ENCODE peak calls at places on chromosomes 1 and 21, in eight cellular contexts. O is uterus, H is substantia nigra, T is MM.1S, Z is prostate gland, R is tibial artery, I is cardiac muscle cell, W is fibroblast of lung. L is an unnamed sample.

GRCh38 chr1:39987869-39988268 is 32.9 kb downstream of the MFSD2A start:
- DNase-seq in I (no peak), H (no peak), W (no peak), O (no peak), T (no peak), Z (peak), R (no peak), L (no peak)

GRCh38 chr1:113153116-113153803 is 80.3 kb downstream of the LRIG2 start:
- DNase-seq in H (no peak), I (peak), W (no peak), Z (no peak), R (no peak), O (no peak), T (no peak), L (no peak)

GRCh38 chr1:246035060-246035531 is 472.0 kb downstream of the SMYD3 start:
- DNase-seq in R (no peak), Z (no peak), I (no peak), T (no peak), W (peak), H (no peak), O (no peak), L (no peak)

GRCh38 chr1:5992814-5993552 is 758 bp upstream of the NPHP4 start:
- DNase-seq in O (no peak), R (no peak), H (no peak), Z (no peak), T (peak), I (no peak), W (no peak), L (peak)

GRCh38 chr1:67468066-67468718 is 38.0 kb upstream of the SERBP1 start:
- DNase-seq in W (no peak), O (no peak), H (no peak), T (no peak), Z (no peak), R (no peak), I (no peak), L (no peak)

GRCh38 chr1:3727042-3727824 is 25.0 kb upstream of the CCDC27 start:
- DNase-seq in R (no peak), T (no peak), I (peak), H (no peak), W (no peak), O (no peak), Z (no peak), L (peak)

GRCh38 chr21:16315223-16315622 is 585.4 kb downstream of the USP25 start:
- DNase-seq in R (no peak), I (no peak), H (no peak), O (no peak), W (no peak), Z (no peak), T (no peak), L (no peak)

GRCh38 chr1:13829152-13829769 is 129.3 kb downstream of the PRDM2 start:
- DNase-seq in R (no peak), Z (peak), I (no peak), H (no peak), O (no peak), T (no peak), W (no peak), L (no peak)

GRCh38 chr1:194067772-194068171 is 881.4 kb upstream of the B3GALT2 start:
- DNase-seq in Z (no peak), W (no peak), H (no peak), R (no peak), I (no peak), O (no peak), T (no peak), L (no peak)

DNA sequence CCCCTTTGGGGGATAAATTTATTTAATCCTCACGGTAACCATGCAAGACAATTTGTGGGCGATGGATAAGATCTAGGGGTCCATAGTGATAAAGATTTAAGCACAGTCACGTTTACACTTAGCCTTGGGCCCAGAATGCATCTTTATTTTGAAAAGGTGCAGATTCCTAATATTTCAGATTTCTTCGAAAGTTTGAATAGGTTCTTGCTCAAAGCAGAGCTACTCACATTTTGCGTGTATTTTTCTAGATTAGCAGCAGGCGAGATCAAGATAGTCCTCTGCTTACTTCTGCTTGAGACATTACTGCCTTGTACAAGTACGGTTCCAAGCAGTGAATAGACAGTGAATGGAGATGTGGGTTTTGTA is 647 bp downstream of the TSEN15 start:
- DNase-seq in I (no peak), O (no peak), H (no peak), Z (no peak), T (no peak), W (peak), R (no peak), L (no peak)
- H3K27ac ChIP-seq in I (peak), O (peak), H (peak), Z (peak), T (peak), W (peak), R (peak), L (peak)

GRCh38 chr1:21842606-21843162 is 30.6 kb downstream of the LDLRAD2 start:
- DNase-seq in H (no peak), O (no peak), R (no peak), W (no peak), I (no peak), Z (no peak), T (no peak), L (no peak)
- H3K27ac ChIP-seq in H (no peak), O (no peak), R (no peak), W (no peak), I (no peak), Z (no peak), T (no peak), L (no peak)

DNA sequence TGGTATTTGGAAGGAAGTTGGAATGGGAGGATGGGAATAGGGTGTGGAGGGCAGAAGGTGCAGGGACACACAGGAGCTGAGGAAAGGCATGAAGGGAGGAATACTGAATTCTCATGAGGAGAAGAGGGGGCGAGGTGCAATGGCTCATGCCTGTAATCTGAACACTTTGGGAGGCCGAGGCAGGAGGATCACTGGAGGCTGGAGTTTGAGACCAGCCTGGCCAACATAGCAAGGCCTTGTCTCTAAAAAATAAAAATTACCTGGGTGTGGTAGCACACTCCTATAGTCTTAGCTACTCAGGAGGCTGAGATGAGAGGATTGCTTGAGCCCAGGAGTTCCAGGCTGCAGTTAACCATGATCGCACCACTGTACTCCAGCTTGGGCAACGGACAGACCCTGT is 117.3 kb downstream of the DTL start:
- DNase-seq in H (no peak), Z (no peak), O (no peak), R (no peak), T (no peak), I (no peak), W (no peak), L (no peak)
- H3K27ac ChIP-seq in H (no peak), Z (no peak), O (no peak), R (no peak), T (no peak), I (no peak), W (no peak), L (no peak)

GRCh38 chr1:63967901-63968300 is 194.1 kb downstream of the ROR1 start:
- DNase-seq in R (no peak), H (no peak), T (no peak), W (peak), O (no peak), Z (no peak), I (no peak), L (no peak)
- H3K27ac ChIP-seq in R (peak), H (no peak), T (no peak), W (no peak), O (no peak), Z (no peak), I (no peak), L (no peak)

GRCh38 chr1:63924600-63924999 is 150.8 kb downstream of the ROR1 start:
- DNase-seq in W (no peak), R (no peak), Z (no peak), H (no peak), O (no peak), I (no peak), T (peak), L (peak)

GRCh38 chr1:63928197-63929105 is 154.6 kb downstream of the ROR1 start:
- DNase-seq in R (peak), W (no peak), O (no peak), T (no peak), I (peak), Z (peak), H (no peak), L (no peak)

GRCh38 chr1:63923302-63923701 is 149.5 kb downstream of the ROR1 start:
- DNase-seq in R (no peak), O (no peak), Z (no peak), H (no peak), W (no peak), T (peak), I (no peak), L (no peak)

GRCh38 chr1:63931468-63931867 is 157.7 kb downstream of the ROR1 start:
- DNase-seq in I (no peak), O (no peak), Z (no peak), W (peak), H (no peak), T (no peak), R (no peak), L (no peak)

GRCh38 chr1:63929106-63929478 is 155.3 kb downstream of the ROR1 start:
- DNase-seq in T (no peak), I (no peak), Z (no peak), R (no peak), H (no peak), O (no peak), W (peak), L (no peak)
- H3K27ac ChIP-seq in T (no peak), I (peak), Z (no peak), R (peak), H (no peak), O (no peak), W (no peak), L (no peak)

GRCh38 chr1:8384577-8384976 is 66.7 kb downstream of the SLC45A1 start:
- DNase-seq in I (no peak), H (no peak), O (peak), W (no peak), R (no peak), T (no peak), Z (no peak), L (no peak)
- H3K27ac ChIP-seq in I (peak), H (peak), O (peak), W (peak), R (no peak), T (no peak), Z (no peak), L (peak)

GRCh38 chr21:15057290-15057689 is 7.5 kb downstream of the NRIP1 start:
- DNase-seq in T (no peak), I (peak), O (no peak), H (no peak), R (no peak), W (no peak), Z (no peak), L (no peak)
- H3K27ac ChIP-seq in T (no peak), I (no peak), O (peak), H (no peak), R (no peak), W (no peak), Z (no peak), L (no peak)

L was measured in A673.